ENCODE peak calls at places on chromosomes 16 and 17, in seven cellular contexts. One of them, this sample, is unnamed. For H3K27me3, the result is how much of the 10 kb centered on the place peaks cover.

GRCh38 chr16:84084570-84085270 is 32.0 kb downstream of the MBTPS1 start:
- DNase-seq in Panc1: peak
- DNase-seq in Peyer's patch: peak
- DNase-seq in body of pancreas: peak
- DNase-seq in adrenal gland: peak
- DNase-seq in heart left ventricle: peak
- DNase-seq in small intestine: peak
- DNase-seq in this sample: peak

GRCh38 chr17:39739020-39739884 is 1.5 kb downstream of the GRB7 start:
- DNase-seq in Panc1: no peak
- DNase-seq in Peyer's patch: peak
- DNase-seq in body of pancreas: peak
- DNase-seq in adrenal gland: no peak
- DNase-seq in heart left ventricle: no peak
- DNase-seq in small intestine: peak
- DNase-seq in this sample: peak

GRCh38 chr17:41145261-41145660 is 4.4 kb downstream of the KRTAP4-5 start:
- DNase-seq in Panc1: no peak
- DNase-seq in Peyer's patch: no peak
- DNase-seq in body of pancreas: no peak
- DNase-seq in adrenal gland: no peak
- DNase-seq in heart left ventricle: no peak
- DNase-seq in small intestine: no peak
- DNase-seq in this sample: no peak

GRCh38 chr16:57147381-57148191 is 38.3 kb downstream of the PSME3IP1 start:
- DNase-seq in Panc1: no peak
- DNase-seq in Peyer's patch: no peak
- DNase-seq in body of pancreas: peak
- DNase-seq in adrenal gland: no peak
- DNase-seq in heart left ventricle: no peak
- DNase-seq in small intestine: no peak
- DNase-seq in this sample: peak

GRCh38 chr16:46673320-46674013 is 15.5 kb downstream of the VPS35 start:
- DNase-seq in Panc1: no peak
- DNase-seq in Peyer's patch: peak
- DNase-seq in body of pancreas: peak
- DNase-seq in adrenal gland: peak
- DNase-seq in heart left ventricle: peak
- DNase-seq in small intestine: peak
- DNase-seq in this sample: peak

GRCh38 chr17:63442549-63443035 is 3.5 kb downstream of the CYB561 start:
- DNase-seq in Panc1: no peak
- DNase-seq in Peyer's patch: no peak
- DNase-seq in body of pancreas: no peak
- DNase-seq in adrenal gland: peak
- DNase-seq in heart left ventricle: no peak
- DNase-seq in small intestine: no peak
- DNase-seq in this sample: no peak

GRCh38 chr17:51165680-51166197 is 472 bp upstream of the NME2 start:
- DNase-seq in Panc1: no peak
- DNase-seq in Peyer's patch: no peak
- DNase-seq in body of pancreas: no peak
- DNase-seq in adrenal gland: peak
- DNase-seq in heart left ventricle: peak
- DNase-seq in small intestine: no peak
- DNase-seq in this sample: peak

GRCh38 chr16:75333770-75334169 is 82.3 kb upstream of the BCAR1 start:
- DNase-seq in Panc1: no peak
- DNase-seq in Peyer's patch: no peak
- DNase-seq in body of pancreas: no peak
- DNase-seq in adrenal gland: no peak
- DNase-seq in heart left ventricle: no peak
- DNase-seq in small intestine: no peak
- DNase-seq in this sample: no peak

GRCh38 chr16:85563031-85563430 is 50.1 kb upstream of the GSE1 start:
- DNase-seq in Panc1: no peak
- DNase-seq in Peyer's patch: no peak
- DNase-seq in body of pancreas: no peak
- DNase-seq in adrenal gland: no peak
- DNase-seq in heart left ventricle: no peak
- DNase-seq in small intestine: no peak
- DNase-seq in this sample: no peak

GRCh38 chr16:28623172-28623711 is 13.4 kb upstream of the SULT1A1 start:
- DNase-seq in Panc1: no peak
- DNase-seq in Peyer's patch: peak
- DNase-seq in body of pancreas: peak
- DNase-seq in adrenal gland: no peak
- DNase-seq in heart left ventricle: peak
- DNase-seq in small intestine: peak
- DNase-seq in this sample: peak

GRCh38 chr17:27354491-27355081 is 60.7 kb downstream of the WSB1 start:
- DNase-seq in Panc1: no peak
- DNase-seq in Peyer's patch: no peak
- DNase-seq in body of pancreas: peak
- DNase-seq in adrenal gland: no peak
- DNase-seq in heart left ventricle: no peak
- DNase-seq in small intestine: peak
- DNase-seq in this sample: no peak
- H3K4me3 ChIP-seq in Panc1: peak
- H3K4me3 ChIP-seq in Peyer's patch: peak
- H3K4me3 ChIP-seq in body of pancreas: no peak
- H3K4me3 ChIP-seq in adrenal gland: no peak
- H3K4me3 ChIP-seq in heart left ventricle: no peak
- H3K4me3 ChIP-seq in small intestine: no peak
- H3K4me3 ChIP-seq in this sample: no peak

GRCh38 chr16:19717319-19717718 is 708 bp downstream of the KNOP1 start:
- DNase-seq in Panc1: no peak
- DNase-seq in Peyer's patch: no peak
- DNase-seq in body of pancreas: no peak
- DNase-seq in adrenal gland: no peak
- DNase-seq in heart left ventricle: no peak
- DNase-seq in small intestine: peak
- DNase-seq in this sample: no peak

GRCh38 chr16:19722981-19723380 is 4.9 kb downstream of the IQCK start:
- DNase-seq in Panc1: no peak
- DNase-seq in Peyer's patch: no peak
- DNase-seq in body of pancreas: no peak
- DNase-seq in adrenal gland: no peak
- DNase-seq in heart left ventricle: no peak
- DNase-seq in small intestine: no peak
- DNase-seq in this sample: no peak

GRCh38 chr16:19718624-19718965 is 524 bp downstream of the IQCK start:
- DNase-seq in Panc1: no peak
- DNase-seq in Peyer's patch: no peak
- DNase-seq in body of pancreas: peak
- DNase-seq in adrenal gland: no peak
- DNase-seq in heart left ventricle: no peak
- DNase-seq in small intestine: peak
- DNase-seq in this sample: no peak

GRCh38 chr16:19717781-19718623 is at the start of the genes IQCK and KNOP1:
- DNase-seq in Panc1: no peak
- DNase-seq in Peyer's patch: peak
- DNase-seq in body of pancreas: peak
- DNase-seq in adrenal gland: peak
- DNase-seq in heart left ventricle: peak
- DNase-seq in small intestine: peak
- DNase-seq in this sample: peak

DNA sequence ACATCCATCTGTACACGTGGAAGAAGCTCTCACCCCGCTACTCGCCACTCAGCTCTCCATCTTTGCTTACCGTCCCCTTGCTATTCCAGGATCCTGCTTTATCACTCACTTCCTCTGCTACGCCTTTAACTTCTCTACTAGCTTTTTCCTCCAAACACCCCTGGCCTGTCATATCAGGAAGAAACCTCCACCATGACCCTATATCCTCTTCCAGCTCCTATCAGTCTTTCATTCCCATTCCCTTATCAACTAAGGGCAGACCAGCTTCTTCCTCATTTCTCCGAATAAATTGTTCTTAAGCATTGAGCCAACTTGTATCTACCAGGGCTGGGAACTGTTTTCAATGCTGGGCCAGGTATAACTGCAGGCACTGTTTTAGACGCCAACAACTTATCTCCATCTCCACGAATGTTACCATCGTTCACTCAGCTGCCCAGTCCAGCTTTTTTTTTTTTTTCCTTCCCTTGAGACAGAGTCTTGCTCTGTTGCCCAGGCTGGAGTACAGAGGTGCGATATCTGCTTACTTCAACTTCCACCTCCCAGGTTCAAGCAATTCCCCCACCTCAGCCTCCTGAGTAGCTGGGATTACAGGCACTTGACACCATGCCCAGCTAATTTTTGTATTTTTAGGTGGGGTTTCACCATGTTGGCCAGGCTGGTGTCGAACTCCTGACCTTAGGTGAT is 4.3 kb downstream of the IQCK start:
- DNase-seq in Panc1: no peak
- DNase-seq in Peyer's patch: no peak
- DNase-seq in body of pancreas: no peak
- DNase-seq in adrenal gland: no peak
- DNase-seq in heart left ventricle: no peak
- DNase-seq in small intestine: no peak
- DNase-seq in this sample: no peak
- H3K27ac ChIP-seq in Panc1: no peak
- H3K27ac ChIP-seq in Peyer's patch: no peak
- H3K27ac ChIP-seq in body of pancreas: no peak
- H3K27ac ChIP-seq in adrenal gland: no peak
- H3K27ac ChIP-seq in heart left ventricle: no peak
- H3K27ac ChIP-seq in small intestine: no peak
- H3K27ac ChIP-seq in this sample: no peak

GRCh38 chr17:72117748-72118587 is 2.9 kb upstream of the SOX9 start:
- DNase-seq in Panc1: no peak
- DNase-seq in Peyer's patch: no peak
- DNase-seq in body of pancreas: peak
- DNase-seq in adrenal gland: no peak
- DNase-seq in heart left ventricle: no peak
- DNase-seq in small intestine: peak
- DNase-seq in this sample: peak

GRCh38 chr17:72118588-72119279 is 2.1 kb upstream of the SOX9 start:
- DNase-seq in Panc1: no peak
- DNase-seq in Peyer's patch: peak
- DNase-seq in body of pancreas: peak
- DNase-seq in adrenal gland: peak
- DNase-seq in heart left ventricle: peak
- DNase-seq in small intestine: peak
- DNase-seq in this sample: peak

GRCh38 chr17:72116692-72117469 is 3.9 kb upstream of the SOX9 start:
- DNase-seq in Panc1: no peak
- DNase-seq in Peyer's patch: peak
- DNase-seq in body of pancreas: no peak
- DNase-seq in adrenal gland: no peak
- DNase-seq in heart left ventricle: no peak
- DNase-seq in small intestine: peak
- DNase-seq in this sample: peak

GRCh38 chr17:72115789-72116520 is 4.9 kb upstream of the SOX9 start:
- DNase-seq in Panc1: no peak
- DNase-seq in Peyer's patch: no peak
- DNase-seq in body of pancreas: no peak
- DNase-seq in adrenal gland: no peak
- DNase-seq in heart left ventricle: no peak
- DNase-seq in small intestine: no peak
- DNase-seq in this sample: no peak

DNA sequence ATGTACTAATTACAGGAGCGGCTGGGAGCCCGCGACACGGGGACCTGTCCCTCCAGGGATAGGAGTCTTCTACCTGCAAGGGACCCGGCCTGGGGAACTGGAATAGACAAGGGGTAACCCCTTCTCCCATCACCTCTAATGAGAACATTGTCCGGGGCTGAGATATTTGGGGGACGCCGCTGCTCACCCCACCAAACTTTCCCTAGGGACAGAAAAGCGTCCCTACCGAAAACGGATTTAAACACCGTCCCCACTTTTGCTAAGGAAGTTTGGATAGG is 3.4 kb upstream of the SOX9 start:
- DNase-seq in Panc1: no peak
- DNase-seq in Peyer's patch: no peak
- DNase-seq in body of pancreas: no peak
- DNase-seq in adrenal gland: no peak
- DNase-seq in heart left ventricle: no peak
- DNase-seq in small intestine: no peak
- DNase-seq in this sample: no peak
- H3K27me3 ChIP-seq in Panc1: under half
- H3K27me3 ChIP-seq in Peyer's patch: under half
- H3K27me3 ChIP-seq in body of pancreas: under half
- H3K27me3 ChIP-seq in adrenal gland: half or more
- H3K27me3 ChIP-seq in heart left ventricle: under half
- H3K27me3 ChIP-seq in small intestine: under half
- H3K27me3 ChIP-seq in this sample: under half

DNA sequence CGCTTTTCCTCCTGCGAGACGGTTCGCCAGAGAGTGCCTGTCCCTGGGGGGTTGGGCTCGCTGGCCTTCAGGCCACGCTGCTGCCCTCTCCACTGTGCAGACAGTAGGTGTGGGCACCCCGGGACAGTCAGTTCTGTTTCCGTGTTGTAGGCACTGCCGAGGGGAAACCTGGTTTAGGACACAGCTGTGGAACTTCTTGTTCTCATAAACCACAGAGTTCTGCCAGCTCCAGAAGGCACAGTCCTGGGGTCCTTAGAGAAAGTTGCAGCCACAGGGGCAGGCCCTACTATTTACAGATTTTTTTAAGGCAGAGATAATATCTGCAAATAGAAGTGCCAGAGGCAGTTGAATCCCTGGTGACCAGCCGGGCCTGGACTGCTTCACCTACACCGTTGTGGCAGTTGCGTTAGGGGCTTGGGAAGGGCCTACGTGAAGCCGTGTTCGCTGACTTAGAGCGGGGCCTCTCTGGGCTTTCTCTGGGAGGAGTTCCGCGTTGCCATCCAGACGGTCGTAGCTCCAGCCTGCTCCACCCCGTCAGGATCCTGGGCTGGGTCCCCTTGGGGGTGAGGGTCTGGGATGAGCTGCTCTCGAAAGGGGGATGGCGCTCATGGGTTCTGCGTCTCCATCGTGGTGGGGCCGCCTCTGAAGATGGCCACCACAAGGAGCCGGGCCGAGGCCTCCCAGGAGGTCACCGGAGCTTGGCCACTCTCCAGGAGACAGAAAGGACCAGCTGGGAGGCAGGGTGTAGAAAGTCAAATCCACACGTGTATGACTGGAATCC is 126.3 kb downstream of the BANP start:
- DNase-seq in Panc1: no peak
- DNase-seq in Peyer's patch: no peak
- DNase-seq in body of pancreas: no peak
- DNase-seq in adrenal gland: no peak
- DNase-seq in heart left ventricle: peak
- DNase-seq in small intestine: no peak
- DNase-seq in this sample: no peak
- H3K4me3 ChIP-seq in Panc1: no peak
- H3K4me3 ChIP-seq in Peyer's patch: no peak
- H3K4me3 ChIP-seq in body of pancreas: no peak
- H3K4me3 ChIP-seq in adrenal gland: no peak
- H3K4me3 ChIP-seq in heart left ventricle: no peak
- H3K4me3 ChIP-seq in small intestine: no peak
- H3K4me3 ChIP-seq in this sample: no peak

DNA sequence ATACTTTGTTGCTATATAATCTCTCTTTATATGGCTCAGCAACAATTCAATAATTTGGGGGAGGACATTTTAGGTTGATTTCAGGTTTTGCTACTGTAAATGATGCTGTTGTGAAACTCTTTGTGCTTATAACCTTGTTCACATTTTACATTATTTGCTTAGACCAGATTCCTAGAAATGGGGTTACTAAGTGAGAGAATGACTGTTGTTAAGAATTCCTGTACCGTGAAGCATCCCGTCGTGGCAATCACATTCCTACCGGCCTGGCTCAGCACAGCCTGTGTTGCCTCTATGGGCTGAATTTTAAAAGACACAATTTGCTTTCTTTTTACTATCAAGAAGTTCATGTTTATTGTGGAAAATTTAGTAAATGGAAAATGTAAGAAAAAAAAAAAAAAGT is 31.4 kb downstream of the B9D1 start:
- DNase-seq in Panc1: no peak
- DNase-seq in Peyer's patch: no peak
- DNase-seq in body of pancreas: no peak
- DNase-seq in adrenal gland: no peak
- DNase-seq in heart left ventricle: no peak
- DNase-seq in small intestine: no peak
- DNase-seq in this sample: no peak
- H3K27ac ChIP-seq in Panc1: no peak
- H3K27ac ChIP-seq in Peyer's patch: no peak
- H3K27ac ChIP-seq in body of pancreas: no peak
- H3K27ac ChIP-seq in adrenal gland: no peak
- H3K27ac ChIP-seq in heart left ventricle: no peak
- H3K27ac ChIP-seq in small intestine: no peak
- H3K27ac ChIP-seq in this sample: no peak